ENCODE peak calls at places on chromosomes 16 and 17, in eight cellular contexts. V is RPMI7951, I is HEK293T, G is T-helper 1 cell, P is astrocyte of the cerebellum, O is amniotic stem cell, Y is nucleus accumbens, E is EL. R is an unnamed sample.

GRCh38 chr16:67164599-67165061 is at the start of gene HSF4:
- DNase-seq in G (peak; percentile 67), P (no peak), E (peak; percentile 36), O (no peak), Y (no peak), V (peak; percentile 56), I (no peak), R (peak; percentile 9)

GRCh38 chr17:72407336-72408121 is 286.7 kb downstream of the SOX9 start:
- DNase-seq in E (peak; percentile 98), O (peak; percentile 98), P (peak; percentile 95), Y (peak; percentile 54), G (no peak), I (peak; percentile 53), V (peak; percentile 98), R (peak; percentile 89)

GRCh38 chr16:66212426-66212825 is 154.1 kb upstream of the CDH5 start:
- DNase-seq in V (no peak), P (no peak), I (no peak), G (no peak), O (no peak), E (no peak), Y (no peak), R (no peak)

GRCh38 chr17:81272616-81273015 is 22.5 kb downstream of the SLC38A10 start:
- DNase-seq in I (no peak), G (no peak), P (no peak), Y (no peak), V (no peak), O (no peak), E (no peak), R (no peak)

GRCh38 chr16:89200124-89200849 is at the start of gene SLC22A31:
- DNase-seq in Y (no peak), V (no peak), O (no peak), I (no peak), P (no peak), E (no peak), G (no peak), R (no peak)

GRCh38 chr16:83586036-83586810 is 221.6 kb upstream of the HSBP1 start:
- DNase-seq in I (no peak), O (no peak), Y (no peak), G (no peak), P (no peak), E (no peak), V (no peak), R (no peak)

GRCh38 chr16:67110136-67110847 is 551 bp downstream of the PHAF1 start:
- DNase-seq in G (no peak), P (no peak), I (no peak), V (peak; percentile 6), O (no peak), Y (no peak), E (no peak), R (no peak)

GRCh38 chr17:28469376-28469775 is 4.1 kb upstream of the SLC13A2 start:
- DNase-seq in E (no peak), P (no peak), Y (no peak), O (no peak), G (no peak), V (no peak), I (no peak), R (no peak)

GRCh38 chr17:40345161-40346034 is 19.1 kb downstream of the GJD3 start:
- DNase-seq in V (peak; percentile 50), E (peak; percentile 82), P (no peak), Y (no peak), G (no peak), O (peak; percentile 4), I (no peak), R (peak; percentile 69)

GRCh38 chr16:22189473-22190168 is 16.5 kb upstream of the EEF2K start:
- DNase-seq in O (no peak), P (no peak), I (no peak), V (peak; percentile 43), Y (peak; percentile 32), G (peak; percentile 89), E (peak; percentile 41), R (peak; percentile 50)

GRCh38 chr17:82740906-82741759 is 5.7 kb downstream of the FN3K start:
- DNase-seq in Y (no peak), G (no peak), P (no peak), I (no peak), O (no peak), V (no peak), E (no peak), R (no peak)

GRCh38 chr17:80673152-80673920 is 128.7 kb downstream of the RPTOR start:
- DNase-seq in Y (no peak), E (no peak), O (no peak), P (no peak), I (no peak), G (peak; percentile 54), V (peak; percentile 89), R (no peak)

GRCh38 chr17:77332981-77333685 is 192.4 kb downstream of the SEC14L1 start:
- DNase-seq in Y (no peak), P (peak; percentile 84), G (peak; percentile 55), E (peak; percentile 94), O (peak; percentile 81), I (no peak), V (peak; percentile 94), R (no peak)

GRCh38 chr17:61284174-61284573 is 115.5 kb upstream of the TBX2 start:
- DNase-seq in E (peak; percentile 92), Y (no peak), O (peak; percentile 9), G (no peak), I (no peak), P (peak; percentile 53), V (peak; percentile 91), R (no peak)

GRCh38 chr17:65609749-65610148 is 48.3 kb upstream of the AXIN2 start:
- DNase-seq in P (no peak), Y (no peak), E (no peak), O (no peak), I (no peak), V (no peak), G (no peak), R (no peak)

GRCh38 chr17:78524870-78525510 is 52.2 kb downstream of the DNAH17 start:
- DNase-seq in V (no peak), G (no peak), P (no peak), Y (no peak), O (no peak), I (no peak), E (no peak), R (no peak)

GRCh38 chr17:28151001-28151400 is 108.5 kb downstream of the NLK start:
- DNase-seq in Y (no peak), P (no peak), V (peak; percentile 2), O (no peak), I (no peak), E (no peak), G (no peak), R (peak; percentile 78)

GRCh38 chr17:42843358-42843934 is 934 bp upstream of the AOC2 start:
- DNase-seq in G (no peak), V (peak; percentile 53), P (peak; percentile 62), I (peak; percentile 71), O (peak; percentile 4), Y (no peak), E (peak; percentile 62), R (peak; percentile 70)

GRCh38 chr17:78653382-78653781 is 76.2 kb upstream of the DNAH17 start:
- DNase-seq in P (no peak), O (no peak), I (no peak), Y (no peak), G (no peak), V (peak; percentile 76), E (peak; percentile 55), R (no peak)

GRCh38 chr17:45430738-45431530 is 1.7 kb downstream of the ARHGAP27 start:
- DNase-seq in I (no peak), P (no peak), V (no peak), G (peak; percentile 49), E (no peak), O (no peak), Y (no peak), R (no peak)